ENCODE peak calls at places on chromosomes 12 and 14, in four cellular contexts. Y is H54, X is thoracic aorta, F is epithelial cell of esophagus. H is an unnamed sample.
A peak's percentile ranks its signal among the peaks of the same experiment; 100 is the strongest.

GRCh38 chr12:132385923-132386751 is 56.7 kb upstream of the GALNT9 start:
- DNase-seq in Y (no peak), X (no peak), F (no peak), H (no peak)

GRCh38 chr12:111085100-111085499 is 164.7 kb upstream of the MYL2 start:
- DNase-seq in Y (no peak), X (no peak), F (no peak), H (no peak)

GRCh38 chr12:124967016-124967739 is 21.8 kb downstream of the DHX37 start:
- DNase-seq in Y (no peak), X (no peak), F (no peak), H (no peak)

GRCh38 chr14:73047808-73048207 is 10.5 kb upstream of the RBM25 start:
- DNase-seq in Y (no peak), X (no peak), F (peak; percentile 47), H (no peak)

GRCh38 chr12:6869049-6870021 is 2.0 kb downstream of the TPI1 start:
- DNase-seq in Y (peak; percentile 53), X (no peak), F (peak; percentile 80), H (peak; percentile 84)

GRCh38 chr14:74619672-74620131 is 7.7 kb upstream of the LTBP2 start:
- DNase-seq in Y (peak; percentile 51), X (peak; percentile 90), F (peak; percentile 32), H (peak; percentile 99)

GRCh38 chr14:94677747-94678146 is 65.6 kb downstream of the SERPINA3 start:
- DNase-seq in Y (no peak), X (no peak), F (no peak), H (no peak)

GRCh38 chr14:33675415-33676130 is 275.3 kb downstream of the EGLN3 start:
- DNase-seq in Y (no peak), X (no peak), F (no peak), H (peak; percentile 36)

GRCh38 chr12:130710733-130711080 is 5.4 kb downstream of the RIMBP2 start:
- DNase-seq in Y (no peak), X (no peak), F (no peak), H (no peak)

GRCh38 chr14:90512332-90512951 is 115.6 kb downstream of the CALM1 start:
- DNase-seq in Y (no peak), X (no peak), F (no peak), H (no peak)

GRCh38 chr12:13981296-13981962 is at the start of gene GRIN2B:
- DNase-seq in Y (no peak), X (no peak), F (no peak), H (no peak)

GRCh38 chr12:132067182-132067581 is 76.9 kb downstream of the DDX51 start:
- DNase-seq in Y (no peak), X (no peak), F (no peak), H (no peak)

GRCh38 chr12:18868673-18869072 is 130.8 kb downstream of the CAPZA3 start:
- DNase-seq in Y (no peak), X (no peak), F (peak; percentile 33), H (peak; percentile 11)

H was measured in amniotic epithelial cell.